ENCODE peak calls at places on chromosomes 16 and 17, in nine cellular contexts. S is KBM-7, H is sciatic nerve, U is H9, P is ascending aorta, N is HCT116, D is astrocyte of the cerebellum, K is hepatic stellate cell, Q is EL. L is an unnamed sample.

GRCh38 chr16:71479420-71479819 is 9.7 kb downstream of the ZNF19 start:
- DNase-seq in S (peak), H (no peak), U (peak), P (no peak), N (no peak), D (no peak), K (peak), Q (peak), L (peak)

GRCh38 chr17:45370949-45371413 is 54.2 kb upstream of the MAP3K14 start:
- DNase-seq in S (no peak), H (no peak), U (peak), P (peak), N (peak), D (no peak), K (no peak), Q (no peak), L (no peak)

GRCh38 chr16:89191033-89191900 is 9.1 kb downstream of the SLC22A31 start:
- DNase-seq in S (no peak), H (no peak), U (peak), P (peak), N (no peak), D (no peak), K (no peak), Q (no peak), L (no peak)

GRCh38 chr16:81447383-81448101 is 2.9 kb downstream of the CMIP start:
- DNase-seq in S (peak), H (no peak), U (no peak), P (no peak), N (no peak), D (no peak), K (no peak), Q (no peak), L (no peak)

GRCh38 chr17:40095944-40096791 is 4.2 kb downstream of the NR1D1 start:
- DNase-seq in S (no peak), H (peak), U (no peak), P (peak), N (no peak), D (no peak), K (no peak), Q (no peak), L (no peak)

GRCh38 chr16:23500212-23500865 is 10.0 kb downstream of the GGA2 start:
- DNase-seq in S (no peak), H (no peak), U (no peak), P (no peak), N (no peak), D (no peak), K (no peak), Q (no peak), L (no peak)

GRCh38 chr17:80029235-80029974 is 6.3 kb downstream of the TBC1D16 start:
- DNase-seq in S (peak), H (peak), U (no peak), P (peak), N (no peak), D (peak), K (peak), Q (peak), L (peak)

GRCh38 chr16:85571813-85572619 is 41.1 kb upstream of the GSE1 start:
- DNase-seq in S (peak), H (no peak), U (no peak), P (no peak), N (no peak), D (no peak), K (no peak), Q (no peak), L (no peak)

GRCh38 chr17:48043171-48043570 is 5.0 kb upstream of the NFE2L1 start:
- DNase-seq in S (no peak), H (no peak), U (no peak), P (no peak), N (no peak), D (no peak), K (no peak), Q (no peak), L (no peak)

GRCh38 chr17:4896332-4897197 is 2.8 kb upstream of the C17orf107 start:
- DNase-seq in S (no peak), H (no peak), U (peak), P (no peak), N (no peak), D (no peak), K (no peak), Q (no peak), L (no peak)

GRCh38 chr17:13415877-13416416 is 185.8 kb downstream of the HS3ST3A1 start:
- DNase-seq in S (peak), H (no peak), U (no peak), P (no peak), N (peak), D (no peak), K (peak), Q (peak), L (no peak)

GRCh38 chr17:48054238-48055185 is 6.4 kb downstream of the NFE2L1 start:
- DNase-seq in S (no peak), H (peak), U (peak), P (no peak), N (no peak), D (peak), K (no peak), Q (no peak), L (no peak)

GRCh38 chr17:2710804-2711607 is 558 bp downstream of the CLUH start:
- DNase-seq in S (peak), H (peak), U (no peak), P (no peak), N (no peak), D (no peak), K (peak), Q (no peak), L (peak)